ENCODE peak calls at places on chromosomes 13 and 19, in four cellular contexts. One of them, this sample, is unnamed.

GRCh38 chr19:4014541-4015491 is 7.3 kb downstream of the PIAS4 start:
- DNase-seq in GM12878: no peak
- DNase-seq in K562: peak
- DNase-seq in HL-60: peak
- DNase-seq in this sample: no peak

GRCh38 chr13:80342541-80343371 is 1.8 kb upstream of the SPRY2 start:
- DNase-seq in GM12878: no peak
- DNase-seq in K562: peak
- DNase-seq in HL-60: no peak
- DNase-seq in this sample: no peak

GRCh38 chr13:109163052-109163413 is 533.6 kb downstream of the MYO16 start:
- DNase-seq in GM12878: no peak
- DNase-seq in K562: no peak
- DNase-seq in HL-60: no peak
- DNase-seq in this sample: no peak

GRCh38 chr13:40986328-40986856 is 32.7 kb downstream of the ELF1 start:
- DNase-seq in GM12878: no peak
- DNase-seq in K562: no peak
- DNase-seq in HL-60: no peak
- DNase-seq in this sample: no peak

GRCh38 chr13:42985312-42986175 is 6.5 kb downstream of the EPSTI1 start:
- DNase-seq in GM12878: no peak
- DNase-seq in K562: no peak
- DNase-seq in HL-60: no peak
- DNase-seq in this sample: no peak

GRCh38 chr13:32022292-32022691 is 9.3 kb upstream of the FRY start:
- DNase-seq in GM12878: no peak
- DNase-seq in K562: no peak
- DNase-seq in HL-60: no peak
- DNase-seq in this sample: no peak

GRCh38 chr13:74015137-74015536 is 119.1 kb downstream of the KLF12 start:
- DNase-seq in GM12878: no peak
- DNase-seq in K562: peak
- DNase-seq in HL-60: no peak
- DNase-seq in this sample: no peak

GRCh38 chr13:80798576-80799133 is 457.7 kb upstream of the SPRY2 start:
- DNase-seq in GM12878: no peak
- DNase-seq in K562: no peak
- DNase-seq in HL-60: no peak
- DNase-seq in this sample: no peak

GRCh38 chr19:623974-624373 is 9.4 kb downstream of the POLRMT start:
- DNase-seq in GM12878: no peak
- DNase-seq in K562: no peak
- DNase-seq in HL-60: no peak
- DNase-seq in this sample: no peak

GRCh38 chr13:43800828-43801227 is 14.1 kb upstream of the ENOX1 start:
- DNase-seq in GM12878: no peak
- DNase-seq in K562: no peak
- DNase-seq in HL-60: no peak
- DNase-seq in this sample: no peak

GRCh38 chr13:28659611-28659970 is 661 bp downstream of the POMP start:
- DNase-seq in GM12878: no peak
- DNase-seq in K562: no peak
- DNase-seq in HL-60: no peak
- DNase-seq in this sample: no peak

GRCh38 chr13:46339035-46339666 is 47.9 kb downstream of the RUBCNL start:
- DNase-seq in GM12878: peak
- DNase-seq in K562: no peak
- DNase-seq in HL-60: peak
- DNase-seq in this sample: no peak

GRCh38 chr19:4575267-4575793 is 15.8 kb upstream of the SEMA6B start:
- DNase-seq in GM12878: no peak
- DNase-seq in K562: peak
- DNase-seq in HL-60: no peak
- DNase-seq in this sample: no peak

GRCh38 chr13:26965976-26966375 is 205.4 kb upstream of the GPR12 start:
- DNase-seq in GM12878: no peak
- DNase-seq in K562: no peak
- DNase-seq in HL-60: no peak
- DNase-seq in this sample: no peak

GRCh38 chr13:107585466-107585865 is 629.9 kb downstream of the LIG4 start:
- DNase-seq in GM12878: no peak
- DNase-seq in K562: no peak
- DNase-seq in HL-60: no peak
- DNase-seq in this sample: no peak

GRCh38 chr13:109704771-109705628 is 81.4 kb downstream of the IRS2 start:
- DNase-seq in GM12878: no peak
- DNase-seq in K562: no peak
- DNase-seq in HL-60: peak
- DNase-seq in this sample: no peak

GRCh38 chr19:6459356-6460098 is at the start of gene SLC25A23:
- DNase-seq in GM12878: peak
- DNase-seq in K562: peak
- DNase-seq in HL-60: peak
- DNase-seq in this sample: peak

GRCh38 chr19:8323781-8324185 is 2.5 kb downstream of the RPS28 start:
- DNase-seq in GM12878: no peak
- DNase-seq in K562: peak
- DNase-seq in HL-60: no peak
- DNase-seq in this sample: no peak

GRCh38 chr13:83503424-83503823 is 378.9 kb downstream of the SLITRK1 start:
- DNase-seq in GM12878: no peak
- DNase-seq in K562: no peak
- DNase-seq in HL-60: no peak
- DNase-seq in this sample: no peak

GRCh38 chr13:100365678-100366077 is 222.9 kb downstream of the GGACT start:
- DNase-seq in GM12878: no peak
- DNase-seq in K562: no peak
- DNase-seq in HL-60: no peak
- DNase-seq in this sample: no peak

GRCh38 chr13:111314852-111315251 is 5.6 kb upstream of the TEX29 start:
- DNase-seq in GM12878: no peak
- DNase-seq in K562: no peak
- DNase-seq in HL-60: no peak
- DNase-seq in this sample: no peak

GRCh38 chr19:35347171-35347929 is at the start of gene FFAR1:
- DNase-seq in GM12878: peak
- DNase-seq in K562: peak
- DNase-seq in HL-60: no peak
- DNase-seq in this sample: peak

GRCh38 chr19:49908480-49909420 is 12.1 kb upstream of the IL4I1 start:
- DNase-seq in GM12878: no peak
- DNase-seq in K562: no peak
- DNase-seq in HL-60: no peak
- DNase-seq in this sample: no peak
- TF ChIP-seq SPI1 in GM12878: no peak
- TF ChIP-seq SPI1 in K562: no peak
- TF ChIP-seq SPI1 in HL-60: no peak
- TF ChIP-seq SPI1 in this sample: no peak

DNA sequence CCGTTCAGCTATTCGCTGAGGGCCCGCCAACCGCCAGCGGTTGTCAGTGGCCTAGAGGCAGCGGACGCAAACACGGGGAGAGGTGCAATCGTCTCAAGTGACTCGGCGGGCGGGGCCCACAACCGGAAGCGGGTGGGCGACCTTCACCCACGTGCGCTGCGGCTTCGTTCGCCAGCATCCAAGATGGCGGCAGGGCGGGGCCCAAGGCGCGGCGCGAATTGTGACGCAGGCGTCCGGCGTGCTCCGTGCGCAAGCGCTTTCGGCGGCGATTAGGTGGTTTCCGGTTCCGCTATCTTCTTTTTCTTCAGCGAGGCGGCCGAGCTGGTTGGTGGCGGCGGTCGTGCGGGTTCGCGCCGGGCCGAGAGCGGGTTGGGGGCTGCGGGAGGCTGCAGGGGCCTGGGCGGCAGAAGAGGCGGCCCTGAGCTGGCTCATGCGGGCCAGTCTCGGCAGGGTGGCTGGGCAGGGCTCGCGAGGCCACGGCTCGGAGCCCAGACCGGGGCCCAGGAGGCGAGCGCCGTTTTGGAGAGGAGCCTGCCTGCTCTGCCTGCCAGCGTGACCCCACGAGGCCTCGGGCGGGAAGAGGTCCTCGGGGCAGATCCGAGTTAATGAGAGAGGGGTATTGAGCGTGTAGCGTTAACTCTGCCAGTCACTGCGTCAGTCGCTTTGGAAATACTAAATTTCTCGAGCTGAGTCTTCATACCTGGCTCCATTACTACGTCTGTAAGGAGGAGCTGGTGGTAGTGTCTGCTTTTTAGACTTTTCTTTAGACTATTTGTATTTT is at the start of gene UBA52:
- DNase-seq in GM12878: peak
- DNase-seq in K562: peak
- DNase-seq in HL-60: peak
- DNase-seq in this sample: peak
- TF ChIP-seq SPI1 in GM12878: peak
- TF ChIP-seq SPI1 in K562: peak
- TF ChIP-seq SPI1 in HL-60: peak
- TF ChIP-seq SPI1 in this sample: no peak

GRCh38 chr13:98563071-98563470 is 13.8 kb downstream of the STK24 start:
- DNase-seq in GM12878: no peak
- DNase-seq in K562: no peak
- DNase-seq in HL-60: no peak
- DNase-seq in this sample: no peak

GRCh38 chr13:98556417-98556816 is 20.5 kb downstream of the STK24 start:
- DNase-seq in GM12878: no peak
- DNase-seq in K562: no peak
- DNase-seq in HL-60: no peak
- DNase-seq in this sample: no peak

GRCh38 chr13:98557934-98558630 is 18.8 kb downstream of the STK24 start:
- DNase-seq in GM12878: no peak
- DNase-seq in K562: no peak
- DNase-seq in HL-60: no peak
- DNase-seq in this sample: no peak

DNA sequence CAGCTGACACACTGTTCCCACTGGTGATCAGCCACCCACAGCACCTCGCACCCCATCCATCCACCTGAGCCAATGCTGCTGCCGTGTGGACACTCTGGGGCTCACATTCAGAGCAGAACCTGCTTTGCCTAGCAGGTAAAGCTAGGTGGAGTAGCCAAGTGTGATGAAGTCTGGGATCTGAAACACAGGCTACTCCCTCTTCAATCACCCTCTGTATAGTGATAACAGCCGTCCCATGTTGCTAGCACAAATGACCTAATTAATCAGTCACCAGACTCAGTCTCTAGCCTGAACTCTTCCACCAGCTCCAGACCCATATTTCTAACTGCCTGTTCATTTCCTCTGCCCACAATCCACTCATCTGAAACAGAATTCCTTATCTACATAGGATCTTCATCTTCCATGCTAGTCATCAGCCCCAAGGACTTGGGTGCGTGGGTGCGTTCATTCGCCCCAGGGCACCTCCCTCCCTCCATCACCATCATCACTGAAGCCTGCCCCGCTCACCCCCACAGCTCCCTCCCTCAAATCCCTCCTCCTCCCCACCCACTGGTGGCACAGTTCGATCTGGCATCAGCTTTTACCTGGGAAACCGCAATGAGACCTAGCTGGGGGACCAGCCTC is 19.8 kb downstream of the STK24 start:
- DNase-seq in GM12878: no peak
- DNase-seq in K562: no peak
- DNase-seq in HL-60: no peak
- DNase-seq in this sample: no peak
- TF ChIP-seq SPI1 in GM12878: no peak
- TF ChIP-seq SPI1 in K562: no peak
- TF ChIP-seq SPI1 in HL-60: no peak
- TF ChIP-seq SPI1 in this sample: no peak

DNA sequence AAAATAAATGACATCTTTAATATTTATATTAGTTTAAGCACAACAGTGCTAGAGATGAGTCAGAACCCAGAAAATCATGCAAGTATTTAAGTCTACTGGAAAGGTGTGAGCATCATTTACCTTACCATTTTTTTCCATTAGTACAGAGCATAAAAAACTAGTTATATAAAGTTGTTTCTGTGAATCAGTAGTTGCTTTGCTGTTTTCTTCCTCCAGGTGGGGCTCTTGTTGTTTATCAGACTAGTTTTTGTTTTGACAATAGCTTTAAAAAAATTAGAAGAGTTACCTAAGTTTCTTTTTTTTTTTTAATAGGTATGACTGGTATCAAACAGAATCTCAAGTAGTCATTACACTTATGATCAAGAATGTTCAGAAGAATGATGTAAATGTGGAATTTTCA is 12.7 kb downstream of the SUGT1 start:
- DNase-seq in GM12878: no peak
- DNase-seq in K562: peak
- DNase-seq in HL-60: no peak
- DNase-seq in this sample: no peak
- TF ChIP-seq SPI1 in GM12878: no peak
- TF ChIP-seq SPI1 in K562: no peak
- TF ChIP-seq SPI1 in HL-60: no peak
- TF ChIP-seq SPI1 in this sample: no peak

GRCh38 chr19:38035515-38036495 is 128.8 kb downstream of the SIPA1L3 start:
- DNase-seq in GM12878: no peak
- DNase-seq in K562: no peak
- DNase-seq in HL-60: no peak
- DNase-seq in this sample: no peak
- TF ChIP-seq SPI1 in GM12878: no peak
- TF ChIP-seq SPI1 in K562: no peak
- TF ChIP-seq SPI1 in HL-60: no peak
- TF ChIP-seq SPI1 in this sample: no peak

GRCh38 chr13:44870456-44870929 is 118.8 kb downstream of the NUFIP1 start:
- DNase-seq in GM12878: no peak
- DNase-seq in K562: no peak
- DNase-seq in HL-60: no peak
- DNase-seq in this sample: no peak
- TF ChIP-seq SPI1 in GM12878: no peak
- TF ChIP-seq SPI1 in K562: no peak
- TF ChIP-seq SPI1 in HL-60: no peak
- TF ChIP-seq SPI1 in this sample: no peak

GRCh38 chr19:18948976-18949356 is 7.9 kb upstream of the HOMER3 start:
- DNase-seq in GM12878: no peak
- DNase-seq in K562: no peak
- DNase-seq in HL-60: no peak
- DNase-seq in this sample: no peak
- TF ChIP-seq SPI1 in GM12878: no peak
- TF ChIP-seq SPI1 in K562: no peak
- TF ChIP-seq SPI1 in HL-60: no peak
- TF ChIP-seq SPI1 in this sample: no peak

GRCh38 chr19:46604781-46605355 is 3.7 kb downstream of the CALM3 start:
- DNase-seq in GM12878: no peak
- DNase-seq in K562: peak
- DNase-seq in HL-60: no peak
- DNase-seq in this sample: no peak
- TF ChIP-seq SPI1 in GM12878: no peak
- TF ChIP-seq SPI1 in K562: no peak
- TF ChIP-seq SPI1 in HL-60: no peak
- TF ChIP-seq SPI1 in this sample: no peak

GRCh38 chr19:13022859-13023636 is 27.8 kb downstream of the NFIX start:
- DNase-seq in GM12878: no peak
- DNase-seq in K562: peak
- DNase-seq in HL-60: peak
- DNase-seq in this sample: no peak
- TF ChIP-seq SPI1 in GM12878: no peak
- TF ChIP-seq SPI1 in K562: no peak
- TF ChIP-seq SPI1 in HL-60: no peak
- TF ChIP-seq SPI1 in this sample: no peak

This sample was measured in GM12891.